ENCODE peak calls at places on chromosomes 5 and 9, in four cellular contexts. One of them, this sample, is unnamed.

GRCh38 chr5:101102506-101102905 is 199.4 kb upstream of the ST8SIA4 start:
- DNase-seq in H1: no peak
- DNase-seq in H9: no peak
- DNase-seq in IMR-90: no peak
- DNase-seq in this sample: peak

GRCh38 chr5:60274704-60275103 is 381.2 kb upstream of the PDE4D start:
- DNase-seq in IMR-90: no peak
- DNase-seq in H9: no peak
- DNase-seq in H1: no peak
- DNase-seq in this sample: no peak

GRCh38 chr9:78399153-78399552 is 102.2 kb downstream of the PSAT1 start:
- DNase-seq in H1: no peak
- DNase-seq in H9: no peak
- DNase-seq in IMR-90: no peak
- DNase-seq in this sample: no peak

GRCh38 chr5:96509313-96509712 is 76.3 kb upstream of the PCSK1 start:
- DNase-seq in H1: no peak
- DNase-seq in H9: no peak
- DNase-seq in IMR-90: peak
- DNase-seq in this sample: no peak

GRCh38 chr9:73805111-73805510 is 653.4 kb downstream of the ANXA1 start:
- DNase-seq in H1: no peak
- DNase-seq in H9: no peak
- DNase-seq in IMR-90: no peak
- DNase-seq in this sample: no peak

GRCh38 chr9:91427873-91428272 is 4.2 kb upstream of the NFIL3 start:
- DNase-seq in H9: no peak
- DNase-seq in H1: no peak
- DNase-seq in IMR-90: peak
- DNase-seq in this sample: no peak

GRCh38 chr5:180832638-180833068 is 28.4 kb downstream of the ZFP62 start:
- DNase-seq in IMR-90: no peak
- DNase-seq in H1: no peak
- DNase-seq in H9: no peak
- DNase-seq in this sample: no peak

GRCh38 chr9:135566552-135566951 is 5.0 kb downstream of the PAEP start:
- DNase-seq in IMR-90: no peak
- DNase-seq in H9: no peak
- DNase-seq in H1: no peak
- DNase-seq in this sample: no peak

GRCh38 chr5:78605611-78606010 is 43.0 kb downstream of the LHFPL2 start:
- DNase-seq in H9: no peak
- DNase-seq in IMR-90: no peak
- DNase-seq in H1: no peak
- DNase-seq in this sample: no peak

GRCh38 chr9:88387035-88387732 is 1.1 kb upstream of the SPIN1 start:
- DNase-seq in IMR-90: peak
- DNase-seq in H9: no peak
- DNase-seq in H1: no peak
- DNase-seq in this sample: peak

GRCh38 chr5:84696651-84697050 is 312.0 kb upstream of the EDIL3 start:
- DNase-seq in IMR-90: peak
- DNase-seq in H1: no peak
- DNase-seq in H9: no peak
- DNase-seq in this sample: no peak

GRCh38 chr5:34804913-34805312 is 34.1 kb upstream of the TTC23L start:
- DNase-seq in H9: no peak
- DNase-seq in IMR-90: no peak
- DNase-seq in H1: no peak
- DNase-seq in this sample: no peak

GRCh38 chr5:59759600-59760357 is 133.7 kb downstream of the PDE4D start:
- DNase-seq in IMR-90: no peak
- DNase-seq in H9: no peak
- DNase-seq in H1: no peak
- DNase-seq in this sample: peak

GRCh38 chr5:137122558-137122957 is 376.6 kb downstream of the SPOCK1 start:
- DNase-seq in H9: no peak
- DNase-seq in IMR-90: no peak
- DNase-seq in H1: no peak
- DNase-seq in this sample: no peak

GRCh38 chr9:109755040-109755439 is 25.0 kb upstream of the PALM2AKAP2 start:
- DNase-seq in IMR-90: peak
- DNase-seq in H9: no peak
- DNase-seq in H1: no peak
- DNase-seq in this sample: no peak

GRCh38 chr5:115816226-115817042 is at the start of gene CDO1:
- DNase-seq in H9: peak
- DNase-seq in IMR-90: peak
- DNase-seq in H1: peak
- DNase-seq in this sample: peak

GRCh38 chr5:35854248-35854647 is 2.4 kb upstream of the IL7R start:
- DNase-seq in IMR-90: no peak
- DNase-seq in H9: no peak
- DNase-seq in H1: no peak
- DNase-seq in this sample: no peak

GRCh38 chr9:91536211-91536691 is 112.6 kb upstream of the NFIL3 start:
- DNase-seq in IMR-90: peak
- DNase-seq in H1: no peak
- DNase-seq in H9: no peak
- DNase-seq in this sample: peak

GRCh38 chr9:113933671-113934070 is 57.6 kb downstream of the ZNF618 start:
- DNase-seq in IMR-90: no peak
- DNase-seq in H9: no peak
- DNase-seq in H1: no peak
- DNase-seq in this sample: no peak

GRCh38 chr5:32522429-32523143 is 62.8 kb upstream of the SUB1 start:
- DNase-seq in H1: no peak
- DNase-seq in H9: no peak
- DNase-seq in IMR-90: peak
- DNase-seq in this sample: no peak

GRCh38 chr5:24222866-24223265 is 421.9 kb downstream of the CDH10 start:
- DNase-seq in H1: no peak
- DNase-seq in H9: no peak
- DNase-seq in IMR-90: peak
- DNase-seq in this sample: no peak

GRCh38 chr5:72554897-72555296 is 47.7 kb upstream of the ZNF366 start:
- DNase-seq in H9: no peak
- DNase-seq in H1: no peak
- DNase-seq in IMR-90: no peak
- DNase-seq in this sample: no peak

GRCh38 chr5:127409923-127410675 is 107.3 kb upstream of the PRRC1 start:
- DNase-seq in H9: no peak
- DNase-seq in H1: no peak
- DNase-seq in IMR-90: no peak
- DNase-seq in this sample: no peak

GRCh38 chr9:98234231-98234825 is 21.1 kb downstream of the TBC1D2 start:
- DNase-seq in H1: no peak
- DNase-seq in H9: no peak
- DNase-seq in IMR-90: no peak
- DNase-seq in this sample: no peak

GRCh38 chr5:138529812-138530211 is 13.2 kb downstream of the ETF1 start:
- DNase-seq in IMR-90: no peak
- DNase-seq in H1: no peak
- DNase-seq in H9: no peak
- DNase-seq in this sample: no peak

GRCh38 chr5:96256795-96257470 is 176.1 kb downstream of the PCSK1 start:
- DNase-seq in IMR-90: peak
- DNase-seq in H9: no peak
- DNase-seq in H1: no peak
- DNase-seq in this sample: peak

GRCh38 chr5:40991168-40991980 is 79.8 kb downstream of the MROH2B start:
- DNase-seq in H1: no peak
- DNase-seq in IMR-90: peak
- DNase-seq in H9: no peak
- DNase-seq in this sample: no peak

GRCh38 chr5:116872986-116873385 is 298.4 kb upstream of the SEMA6A start:
- DNase-seq in IMR-90: no peak
- DNase-seq in H9: no peak
- DNase-seq in H1: no peak
- DNase-seq in this sample: no peak

GRCh38 chr9:93294011-93294410 is 110.1 kb downstream of the WNK2 start:
- DNase-seq in H9: no peak
- DNase-seq in IMR-90: no peak
- DNase-seq in H1: no peak
- DNase-seq in this sample: no peak

GRCh38 chr5:164504141-164504772 is 998.8 kb downstream of the MAT2B start:
- DNase-seq in IMR-90: peak
- DNase-seq in H1: peak
- DNase-seq in H9: peak
- DNase-seq in this sample: peak

GRCh38 chr9:105457560-105458294 is 9.9 kb downstream of the FSD1L start:
- DNase-seq in H1: no peak
- DNase-seq in H9: peak
- DNase-seq in IMR-90: no peak
- DNase-seq in this sample: no peak

DNA sequence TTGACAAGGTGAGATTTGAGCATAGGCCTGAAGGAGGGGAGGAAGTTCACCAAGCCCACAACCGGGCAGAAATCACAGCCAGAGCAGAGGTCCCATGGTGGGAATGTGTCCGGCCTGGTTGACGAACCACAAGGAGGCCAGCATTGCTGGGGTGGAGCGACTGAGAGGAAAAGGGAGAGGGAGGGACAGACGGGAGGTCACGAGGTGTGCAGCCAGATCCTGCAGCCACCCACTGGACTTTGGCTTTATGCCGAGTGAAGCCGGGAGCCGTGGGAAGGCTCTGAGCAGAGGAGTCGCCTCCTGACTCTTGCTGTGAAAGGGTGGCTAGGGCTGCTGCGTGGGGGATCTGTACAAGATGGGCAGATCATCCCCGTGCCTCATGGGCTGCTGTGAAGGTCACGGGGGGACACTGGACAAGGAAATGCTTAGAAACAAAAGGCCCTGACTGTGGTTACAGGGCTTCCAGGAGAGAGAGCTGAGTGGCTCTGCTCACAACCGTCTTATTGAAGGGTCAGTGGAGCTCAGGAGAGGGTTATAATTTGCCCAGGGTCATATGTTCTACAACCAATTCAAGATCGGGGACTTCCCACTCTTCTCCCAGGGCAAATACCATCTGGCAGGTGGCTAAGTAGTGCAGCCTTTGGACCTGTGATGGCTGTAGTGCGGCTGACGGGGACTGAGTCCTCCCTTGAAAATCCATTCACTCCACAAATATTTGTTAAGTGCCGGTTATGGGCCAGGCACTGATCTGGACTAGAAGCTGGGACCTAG is 15.6 kb upstream of the CD74 start:
- DNase-seq in H1: no peak
- DNase-seq in IMR-90: no peak
- DNase-seq in H9: no peak
- DNase-seq in this sample: no peak
- H2BK15ac ChIP-seq in H1: no peak
- H2BK15ac ChIP-seq in IMR-90: no peak
- H2BK15ac ChIP-seq in H9: no peak
- H2BK15ac ChIP-seq in this sample: no peak

DNA sequence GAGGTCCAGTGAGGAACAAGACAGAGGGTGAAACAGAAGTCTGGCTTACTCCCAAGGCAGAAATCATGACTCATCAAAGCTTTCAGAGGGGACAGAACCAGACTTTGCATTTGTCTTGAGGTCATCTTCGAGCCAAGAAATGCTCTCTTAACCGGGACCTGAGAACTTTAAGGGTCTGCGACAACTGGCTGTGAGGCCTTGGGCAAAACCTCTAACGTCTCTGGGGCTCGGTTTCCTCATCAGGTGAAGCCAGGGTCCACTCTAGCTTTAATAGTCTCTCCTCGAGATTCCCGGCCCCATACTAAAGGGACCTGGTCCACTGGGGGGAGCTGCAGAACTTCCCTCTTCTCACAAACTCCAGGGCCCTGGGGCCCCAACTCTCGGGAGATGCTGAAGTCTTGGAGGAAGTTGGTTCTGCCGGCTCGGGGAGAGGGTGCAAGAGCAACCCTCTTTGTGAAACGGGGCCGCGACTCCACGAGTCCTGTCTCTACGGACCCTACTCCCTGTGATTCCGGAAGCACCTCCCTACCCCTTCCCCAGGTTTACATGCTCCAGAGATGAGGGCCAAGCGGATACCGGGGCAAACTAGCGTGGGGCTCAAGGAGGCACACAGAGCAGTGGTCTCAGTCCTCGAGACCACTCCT is 2.6 kb downstream of the GLIS3 start:
- DNase-seq in H9: peak
- DNase-seq in IMR-90: peak
- DNase-seq in H1: peak
- DNase-seq in this sample: peak
- H3K23ac ChIP-seq in H9: no peak
- H3K23ac ChIP-seq in IMR-90: peak
- H3K23ac ChIP-seq in H1: no peak
- H3K23ac ChIP-seq in this sample: no peak

GRCh38 chr5:57366744-57367143 is 115.9 kb downstream of the ACTBL2 start:
- DNase-seq in H1: no peak
- DNase-seq in IMR-90: peak
- DNase-seq in H9: no peak
- DNase-seq in this sample: no peak
- H4K5ac ChIP-seq in H1: no peak
- H4K5ac ChIP-seq in IMR-90: no peak
- H4K5ac ChIP-seq in H9: no peak
- H4K5ac ChIP-seq in this sample: no peak

GRCh38 chr5:76809141-76809540 is 9.7 kb upstream of the F2RL1 start:
- DNase-seq in H1: peak
- DNase-seq in IMR-90: no peak
- DNase-seq in H9: peak
- DNase-seq in this sample: peak
- H2BK15ac ChIP-seq in H1: peak
- H2BK15ac ChIP-seq in IMR-90: peak
- H2BK15ac ChIP-seq in H9: no peak
- H2BK15ac ChIP-seq in this sample: no peak

DNA sequence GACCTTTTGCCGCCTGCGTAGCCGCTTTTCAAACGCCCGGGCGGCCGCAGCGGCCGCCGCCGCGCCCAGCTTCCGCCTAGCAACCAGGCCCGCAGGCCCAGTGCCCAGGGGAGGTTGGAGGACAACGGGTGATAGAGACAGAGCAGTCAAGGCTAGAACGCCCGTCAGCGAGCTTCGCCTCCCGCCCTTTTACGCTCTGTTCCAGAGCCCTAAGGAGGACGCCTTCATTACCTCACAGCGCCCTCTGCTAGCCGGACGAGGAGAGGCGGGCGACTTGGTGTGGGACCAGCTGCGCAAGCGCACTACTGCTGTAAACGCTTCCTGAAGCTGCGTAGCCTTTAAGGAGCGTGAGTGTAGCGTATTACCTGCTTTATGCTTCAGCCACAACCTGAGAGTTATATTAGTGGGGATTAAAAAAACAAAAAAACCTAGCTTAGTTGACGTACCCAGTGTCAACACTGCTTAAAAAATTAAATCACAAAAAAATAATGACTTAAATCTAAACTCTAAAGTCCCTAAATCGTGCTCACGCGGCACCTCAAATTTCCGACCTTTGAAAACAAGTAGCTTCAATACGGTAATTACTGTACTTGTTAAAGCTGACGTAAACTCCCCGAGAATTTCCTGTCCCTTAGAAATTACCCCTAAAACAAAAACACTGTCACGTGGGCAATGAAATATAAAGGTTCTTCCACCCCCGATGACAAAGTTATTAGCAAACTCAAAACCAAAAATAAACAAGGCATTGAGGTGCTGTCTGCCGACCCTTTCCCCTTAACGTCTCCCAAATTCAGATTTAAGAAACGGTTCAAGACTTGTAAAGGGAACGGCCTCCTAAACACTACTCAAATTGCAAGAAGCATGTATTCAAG is at the start of gene CEP120:
- DNase-seq in H1: peak
- DNase-seq in IMR-90: peak
- DNase-seq in H9: peak
- DNase-seq in this sample: peak
- H3K23ac ChIP-seq in H1: no peak
- H3K23ac ChIP-seq in IMR-90: peak
- H3K23ac ChIP-seq in H9: no peak
- H3K23ac ChIP-seq in this sample: peak

This sample was measured in mesendoderm.